ENCODE peak calls at places on chromosomes 3 and 15, in six cellular contexts. S, X, V, N, J and F are unnamed samples.

GRCh38 chr3:111971533-111971932 is 7.3 kb upstream of the ABHD10 start:
- DNase-seq in S (no peak), X (no peak), V (no peak), N (no peak), J (no peak), F (peak)

GRCh38 chr15:88897456-88898194 is 2.3 kb upstream of the HAPLN3 start:
- DNase-seq in S (peak), X (peak), V (peak), N (peak), J (peak), F (no peak)

GRCh38 chr3:169597083-169597609 is 66.4 kb downstream of the MECOM start:
- DNase-seq in S (no peak), X (no peak), V (no peak), N (peak), J (no peak), F (no peak)

GRCh38 chr3:141647562-141647915 is 90.6 kb upstream of the RNF7 start:
- DNase-seq in S (no peak), X (no peak), V (no peak), N (no peak), J (no peak), F (no peak)

GRCh38 chr15:74200394-74200793 is 2.2 kb downstream of the STRA6 start:
- DNase-seq in S (no peak), X (peak), V (peak), N (peak), J (no peak), F (no peak)

GRCh38 chr3:11636372-11636760 is 7.3 kb downstream of the VGLL4 start:
- DNase-seq in S (no peak), X (no peak), V (no peak), N (no peak), J (no peak), F (no peak)

GRCh38 chr3:12963869-12964712 is 109.1 kb downstream of the IQSEC1 start:
- DNase-seq in S (no peak), X (no peak), V (no peak), N (peak), J (no peak), F (peak)

GRCh38 chr15:29978411-29979382 is 104.1 kb upstream of the GOLGA8J start:
- DNase-seq in S (no peak), X (peak), V (no peak), N (peak), J (no peak), F (no peak)

GRCh38 chr3:34024447-34025240 is 226.2 kb downstream of the PDCD6IP start:
- DNase-seq in S (no peak), X (peak), V (no peak), N (no peak), J (no peak), F (no peak)

GRCh38 chr3:8769088-8769822 is at the start of gene OXTR:
- DNase-seq in S (peak), X (peak), V (peak), N (peak), J (peak), F (peak)

GRCh38 chr15:74272812-74273211 is 36.7 kb downstream of the CCDC33 start:
- DNase-seq in S (no peak), X (peak), V (no peak), N (no peak), J (no peak), F (no peak)

GRCh38 chr3:177904661-177905060 is 631.6 kb upstream of the KCNMB2 start:
- DNase-seq in S (no peak), X (no peak), V (no peak), N (peak), J (no peak), F (no peak)

GRCh38 chr3:182138388-182138787 is 426.7 kb downstream of the SOX2 start:
- DNase-seq in S (no peak), X (no peak), V (no peak), N (no peak), J (no peak), F (no peak)

GRCh38 chr15:48555244-48555804 is 90.2 kb downstream of the FBN1 start:
- DNase-seq in S (no peak), X (no peak), V (no peak), N (peak), J (no peak), F (no peak)

GRCh38 chr15:51731549-51732267 is 5.7 kb downstream of the LYSMD2 start:
- DNase-seq in S (no peak), X (peak), V (peak), N (peak), J (no peak), F (no peak)

GRCh38 chr15:44102675-44103254 is 92.3 kb downstream of the FRMD5 start:
- DNase-seq in S (no peak), X (peak), V (peak), N (peak), J (no peak), F (peak)

GRCh38 chr3:64344721-64345207 is 119.5 kb upstream of the PRICKLE2 start:
- DNase-seq in S (no peak), X (peak), V (no peak), N (peak), J (no peak), F (peak)

GRCh38 chr3:120450914-120451669 is at the start of gene FSTL1:
- DNase-seq in S (peak), X (no peak), V (no peak), N (peak), J (no peak), F (no peak)

GRCh38 chr15:46344115-46344749 is 709.4 kb downstream of the SQOR start:
- DNase-seq in S (no peak), X (no peak), V (no peak), N (no peak), J (no peak), F (no peak)

GRCh38 chr15:74829500-74829899 is 3.1 kb downstream of the CPLX3 start:
- DNase-seq in S (no peak), X (no peak), V (no peak), N (no peak), J (no peak), F (no peak)

GRCh38 chr3:184336484-184337230 is 743 bp upstream of the FAM131A start:
- DNase-seq in S (no peak), X (peak), V (no peak), N (peak), J (no peak), F (peak)

GRCh38 chr3:193915099-193915498 is 220.8 kb upstream of the HES1 start:
- DNase-seq in S (no peak), X (no peak), V (no peak), N (no peak), J (no peak), F (no peak)

GRCh38 chr3:185825639-185826481 is 1.0 kb upstream of the IGF2BP2 start:
- DNase-seq in S (peak), X (peak), V (peak), N (peak), J (no peak), F (peak)

GRCh38 chr15:25717861-25718504 is 145.1 kb downstream of the ATP10A start:
- DNase-seq in S (no peak), X (no peak), V (no peak), N (no peak), J (no peak), F (peak)

GRCh38 chr3:126024049-126024854 is 55.3 kb downstream of the ROPN1B start:
- DNase-seq in S (no peak), X (no peak), V (no peak), N (no peak), J (no peak), F (peak)

GRCh38 chr3:34668915-34669314 is 870.5 kb downstream of the PDCD6IP start:
- DNase-seq in S (no peak), X (no peak), V (no peak), N (no peak), J (no peak), F (no peak)

GRCh38 chr3:97827741-97828471 is 6.1 kb downstream of the CRYBG3 start:
- DNase-seq in S (no peak), X (no peak), V (no peak), N (peak), J (no peak), F (no peak)